ENCODE peak calls at places on chromosomes 2 and 18, in seven cellular contexts. Y is G401, U is upper lobe of right lung, D is IMR-90, M is neural crest cell, N is HS-5, F is NCI-H2107. O is an unnamed sample.

GRCh38 chr2:98775146-98775988 is 44.4 kb upstream of the MGAT4A start:
- DNase-seq in U (no peak), F (no peak), M (no peak), D (no peak), Y (peak), N (no peak), O (no peak)

GRCh38 chr2:47725808-47726207 is 57.1 kb upstream of the MSH6 start:
- DNase-seq in U (no peak), D (no peak), F (no peak), Y (no peak), M (no peak), N (no peak), O (no peak)

GRCh38 chr2:42809131-42809875 is 16.9 kb upstream of the HAAO start:
- DNase-seq in U (no peak), F (no peak), N (no peak), Y (peak), M (no peak), D (no peak), O (peak)

GRCh38 chr18:63787673-63788072 is 12.5 kb downstream of the SERPINB7 start:
- DNase-seq in M (no peak), D (no peak), U (no peak), Y (no peak), F (no peak), N (no peak), O (no peak)

GRCh38 chr2:157785866-157786662 is 90.1 kb downstream of the ACVR1 start:
- DNase-seq in F (no peak), N (no peak), M (no peak), D (peak), Y (no peak), U (no peak), O (no peak)

GRCh38 chr18:35508746-35509338 is 11.1 kb upstream of the INO80C start:
- DNase-seq in U (no peak), M (no peak), N (no peak), F (no peak), D (no peak), Y (no peak), O (no peak)

GRCh38 chr18:69935319-69936190 is 12.1 kb downstream of the CD226 start:
- DNase-seq in F (no peak), U (no peak), N (no peak), M (no peak), Y (no peak), D (no peak), O (no peak)

GRCh38 chr18:74806700-74807416 is 209.2 kb downstream of the ZNF407 start:
- DNase-seq in N (peak), U (no peak), M (no peak), D (peak), Y (no peak), F (no peak), O (no peak)

GRCh38 chr2:176518823-176519222 is 249.6 kb downstream of the MTX2 start:
- DNase-seq in M (no peak), Y (no peak), D (no peak), N (no peak), F (no peak), U (no peak), O (peak)

O was measured in retina.